ENCODE peak calls at places on chromosomes 2 and 18, in eight cellular contexts. D is NCI-H1105; U is activated T-helper 1 cell treated with anti-CD3 and anti-CD28 coated beads, Interleukin-2, amount 50 U/mL, for 16 hours; N is neural progenitor cell; I is WERI-Rb-1; G is HFFc6; E is NCI-H1092; C is stimulated activated CD4-positive, alpha-beta T cell treated with anti-CD3 and anti-CD28 coated beads, Interleukin-2, amount 100 ng/mL, for 24 hours. Q is an unnamed sample.

GRCh38 chr2:197201874-197202273 is 108.7 kb downstream of the ANKRD44 start:
- DNase-seq in I (peak; percentile 38), E (no peak), C (no peak), D (peak; percentile 31), U (no peak), N (no peak), G (no peak), Q (no peak)

GRCh38 chr2:153057743-153058142 is 339.3 kb downstream of the ARL6IP6 start:
- DNase-seq in D (no peak), E (no peak), U (no peak), I (no peak), C (no peak), G (no peak), N (no peak), Q (no peak)

GRCh38 chr2:71428472-71429383 is 24.6 kb upstream of the DYSF start:
- DNase-seq in N (no peak), C (no peak), I (no peak), E (no peak), G (no peak), U (no peak), D (no peak), Q (no peak)

GRCh38 chr2:10914272-10914693 is 2.5 kb downstream of the KCNF1 start:
- DNase-seq in E (no peak), U (no peak), N (peak; percentile 63), C (no peak), I (no peak), G (peak; percentile 8), D (no peak), Q (no peak)

GRCh38 chr2:100427627-100428258 is 10.3 kb upstream of the CHST10 start:
- DNase-seq in D (no peak), G (peak; percentile 23), U (peak; percentile 40), I (peak; percentile 78), C (peak; percentile 76), E (peak; percentile 49), N (peak; percentile 44), Q (peak; percentile 50)

GRCh38 chr18:3485153-3486149 is 35.5 kb downstream of the TGIF1 start:
- DNase-seq in E (no peak), G (no peak), U (no peak), D (no peak), N (no peak), I (no peak), C (no peak), Q (no peak)

GRCh38 chr18:32381761-32382160 is 88.9 kb downstream of the GAREM1 start:
- DNase-seq in I (no peak), E (no peak), N (no peak), D (no peak), U (no peak), G (no peak), C (no peak), Q (no peak)

GRCh38 chr2:231687133-231687852 is 21.0 kb upstream of the PTMA start:
- DNase-seq in N (peak; percentile 93), E (peak; percentile 42), C (peak; percentile 78), D (no peak), U (peak; percentile 41), I (peak; percentile 93), G (no peak), Q (peak; percentile 31)